ENCODE peak calls at places on chromosomes 5 and 9, in six cellular contexts. J is CD4-positive, CD25-positive, alpha-beta regulatory T cell; P is MM.1S; C is HT1080; L is T1000; F is epithelial cell of esophagus. M is an unnamed sample.

GRCh38 chr5:174306345-174307030 is 261.0 kb downstream of the NSG2 start:
- DNase-seq in J (no peak), L (no peak), C (peak), P (no peak), F (no peak), M (no peak)

GRCh38 chr9:83956288-83957028 is 23.6 kb downstream of the HNRNPK start:
- DNase-seq in F (peak), J (peak), C (no peak), P (peak), L (no peak), M (no peak)

GRCh38 chr5:181191526-181192336 is 13.3 kb downstream of the TRIM7 start:
- DNase-seq in F (peak), L (no peak), P (peak), J (peak), C (peak), M (no peak)

GRCh38 chr9:27532046-27532445 is 2.4 kb upstream of the MOB3B start:
- DNase-seq in L (no peak), F (no peak), J (no peak), P (no peak), C (no peak), M (no peak)

GRCh38 chr5:136174021-136174659 is 18.8 kb downstream of the SMIM32 start:
- DNase-seq in L (no peak), P (peak), F (peak), J (peak), C (peak), M (peak)

GRCh38 chr9:94780516-94780950 is 54.0 kb downstream of the AOPEP start:
- DNase-seq in L (no peak), C (no peak), J (no peak), P (no peak), F (peak), M (no peak)

GRCh38 chr5:16140944-16141343 is 38.6 kb downstream of the MARCHF11 start:
- DNase-seq in J (no peak), C (peak), L (no peak), F (no peak), P (no peak), M (no peak)

GRCh38 chr9:34578241-34579096 is 11.1 kb downstream of the CNTFR start:
- DNase-seq in P (no peak), J (no peak), F (peak), C (no peak), L (no peak), M (no peak)

GRCh38 chr5:110040178-110040577 is 350.5 kb downstream of the MAN2A1 start:
- DNase-seq in C (no peak), J (no peak), F (peak), L (no peak), P (no peak), M (no peak)

GRCh38 chr5:68964679-68965078 is 129.1 kb upstream of the SLC30A5 start:
- DNase-seq in P (no peak), C (no peak), J (no peak), F (no peak), L (no peak), M (no peak)

GRCh38 chr9:4167040-4167671 is 132.7 kb downstream of the GLIS3 start:
- DNase-seq in F (peak), P (no peak), J (no peak), C (no peak), L (no peak), M (no peak)

GRCh38 chr5:175257847-175258194 is 186.2 kb downstream of the DRD1 start:
- DNase-seq in J (no peak), C (no peak), P (no peak), F (no peak), L (no peak), M (no peak)

GRCh38 chr5:126544087-126544740 is 50.8 kb downstream of the ALDH7A1 start:
- DNase-seq in J (peak), C (peak), L (no peak), F (peak), P (peak), M (no peak)

GRCh38 chr9:135760465-135760864 is 58.5 kb downstream of the KCNT1 start:
- DNase-seq in L (no peak), J (no peak), P (no peak), F (no peak), C (no peak), M (no peak)

GRCh38 chr9:127390563-127390962 is 6.4 kb upstream of the SLC2A8 start:
- DNase-seq in L (no peak), F (no peak), P (no peak), J (no peak), C (no peak), M (no peak)

GRCh38 chr9:93582115-93582514 is 5.7 kb downstream of the PHF2 start:
- DNase-seq in F (no peak), C (no peak), P (no peak), J (no peak), L (no peak), M (no peak)

GRCh38 chr5:149707097-149707496 is 23.0 kb upstream of the PPARGC1B start:
- DNase-seq in C (no peak), L (no peak), J (no peak), F (no peak), P (no peak), M (no peak)

GRCh38 chr9:13118294-13118693 is 161.2 kb downstream of the MPDZ start:
- DNase-seq in F (no peak), J (no peak), L (no peak), C (no peak), P (no peak), M (no peak)

GRCh38 chr5:150395690-150395979 is 17.1 kb downstream of the CD74 start:
- DNase-seq in F (no peak), C (no peak), J (no peak), L (no peak), P (no peak), M (no peak)

GRCh38 chr9:78324682-78325081 is 27.8 kb downstream of the PSAT1 start:
- DNase-seq in L (no peak), C (no peak), P (no peak), F (no peak), J (no peak), M (no peak)

GRCh38 chr9:129507805-129508204 is 113.1 kb downstream of the C9orf50 start:
- DNase-seq in J (no peak), L (no peak), F (no peak), C (no peak), P (no peak), M (no peak)

GRCh38 chr5:1246711-1247431 is 21.7 kb downstream of the SLC6A18 start:
- DNase-seq in J (no peak), C (no peak), F (peak), L (no peak), P (no peak), M (no peak)

GRCh38 chr5:159878988-159879471 is 37.3 kb upstream of the ADRA1B start:
- DNase-seq in L (peak), C (peak), F (peak), P (no peak), J (no peak), M (peak)

GRCh38 chr5:179242676-179243075 is 102.6 kb downstream of the ADAMTS2 start:
- DNase-seq in F (no peak), P (no peak), J (no peak), L (no peak), C (no peak), M (no peak)

GRCh38 chr9:77707696-77708095 is 59.6 kb upstream of the GNA14 start:
- DNase-seq in C (peak), J (no peak), P (no peak), L (peak), F (peak), M (peak)

GRCh38 chr5:132003170-132003744 is 8.2 kb downstream of the ACSL6 start:
- DNase-seq in F (no peak), L (no peak), J (no peak), P (no peak), C (no peak), M (no peak)

GRCh38 chr5:147949711-147950573 is 43.6 kb upstream of the C5orf46 start:
- DNase-seq in C (peak), J (peak), F (peak), L (no peak), P (peak), M (no peak)

GRCh38 chr5:77972545-77973252 is 196.6 kb upstream of the TBCA start:
- DNase-seq in L (no peak), F (no peak), P (peak), C (no peak), J (peak), M (no peak)

GRCh38 chr9:95147452-95147851 is 170.1 kb downstream of the FANCC start:
- DNase-seq in L (no peak), P (no peak), C (no peak), J (no peak), F (no peak), M (no peak)

GRCh38 chr9:95862343-95862742 is 13.1 kb upstream of the ERCC6L2 start:
- DNase-seq in P (no peak), L (no peak), F (no peak), C (no peak), J (no peak), M (no peak)

M was measured in epithelial cell of prostate.